ENCODE peak calls at places on chromosome 6, in nine cellular contexts. G, S, V, B, N, P, K, X and L are unnamed samples.

GRCh38 chr6:34202329-34203201 is 34.1 kb upstream of the HMGA1 start:
- DNase-seq in G (peak; percentile 91), S (no peak), V (no peak), B (no peak), N (no peak), P (no peak), K (no peak), X (no peak), L (no peak)

GRCh38 chr6:42118162-42119001 is 24.0 kb downstream of the C6orf132 start:
- DNase-seq in G (peak; percentile 39), S (peak; percentile 88), V (no peak), B (peak; percentile 82), N (no peak), P (no peak), K (no peak), X (no peak), L (peak; percentile 86)

GRCh38 chr6:1237636-1238035 is 74.3 kb upstream of the FOXQ1 start:
- DNase-seq in G (no peak), S (no peak), V (no peak), B (no peak), N (no peak), P (no peak), K (no peak), X (no peak), L (no peak)

GRCh38 chr6:104949206-104949605 is 7.7 kb upstream of the LIN28B start:
- DNase-seq in G (no peak), S (no peak), V (no peak), B (no peak), N (no peak), P (no peak), K (no peak), X (no peak), L (no peak)

GRCh38 chr6:155270566-155271091 is 6.8 kb downstream of the CLDN20 start:
- DNase-seq in G (no peak), S (no peak), V (no peak), B (no peak), N (no peak), P (no peak), K (no peak), X (no peak), L (no peak)

GRCh38 chr6:109050012-109050411 is 44.6 kb downstream of the SESN1 start:
- DNase-seq in G (no peak), S (no peak), V (no peak), B (no peak), N (no peak), P (no peak), K (no peak), X (no peak), L (no peak)

GRCh38 chr6:4849628-4850027 is 73.4 kb downstream of the CDYL start:
- DNase-seq in G (no peak), S (no peak), V (no peak), B (no peak), N (no peak), P (no peak), K (no peak), X (no peak), L (no peak)

GRCh38 chr6:3438190-3439167 is 18.4 kb downstream of the SLC22A23 start:
- DNase-seq in G (no peak), S (no peak), V (peak; percentile 94), B (peak; percentile 77), N (no peak), P (no peak), K (peak; percentile 91), X (no peak), L (peak; percentile 92)

GRCh38 chr6:73566954-73567591 is 46.2 kb upstream of the EEF1A1 start:
- DNase-seq in G (no peak), S (peak; percentile 18), V (peak; percentile 35), B (peak; percentile 95), N (no peak), P (peak; percentile 32), K (peak; percentile 59), X (peak; percentile 67), L (peak; percentile 54)

GRCh38 chr6:161273356-161273751 is 507 bp downstream of the AGPAT4 start:
- DNase-seq in G (no peak), S (no peak), V (peak; percentile 48), B (peak; percentile 72), N (peak; percentile 79), P (peak; percentile 61), K (peak; percentile 62), X (no peak), L (no peak)

GRCh38 chr6:116003668-116004067 is 57.0 kb downstream of the FRK start:
- DNase-seq in G (no peak), S (no peak), V (no peak), B (no peak), N (no peak), P (no peak), K (no peak), X (no peak), L (no peak)

GRCh38 chr6:120122401-120122800 is 772.8 kb upstream of the MAN1A1 start:
- DNase-seq in G (no peak), S (no peak), V (no peak), B (no peak), N (no peak), P (no peak), K (no peak), X (no peak), L (no peak)

GRCh38 chr6:83536647-83537589 is 24.6 kb downstream of the PRSS35 start:
- DNase-seq in G (no peak), S (no peak), V (no peak), B (no peak), N (no peak), P (no peak), K (no peak), X (no peak), L (no peak)

GRCh38 chr6:163667372-163668060 is 253.0 kb downstream of the QKI start:
- DNase-seq in G (peak; percentile 35), S (peak; percentile 6), V (peak; percentile 15), B (peak; percentile 7), N (no peak), P (no peak), K (peak; percentile 14), X (peak; percentile 83), L (no peak)

GRCh38 chr6:41781302-41781711 is 725 bp downstream of the PRICKLE4 start:
- DNase-seq in G (peak; percentile 41), S (peak; percentile 83), V (no peak), B (no peak), N (no peak), P (no peak), K (no peak), X (no peak), L (peak; percentile 78)

GRCh38 chr6:119446623-119447008 is 97.1 kb upstream of the MAN1A1 start:
- DNase-seq in G (no peak), S (peak; percentile 83), V (peak; percentile 75), B (peak; percentile 51), N (no peak), P (no peak), K (peak; percentile 63), X (peak; percentile 76), L (peak; percentile 65)

GRCh38 chr6:164098857-164099534 is 684.5 kb downstream of the QKI start:
- DNase-seq in G (no peak), S (no peak), V (no peak), B (no peak), N (no peak), P (no peak), K (no peak), X (no peak), L (no peak)

GRCh38 chr6:25851961-25852360 is 20.1 kb upstream of the SLC17A1 start:
- DNase-seq in G (no peak), S (no peak), V (no peak), B (no peak), N (no peak), P (no peak), K (no peak), X (no peak), L (no peak)

GRCh38 chr6:41591859-41592502 is 45.8 kb downstream of the FOXP4 start:
- DNase-seq in G (peak; percentile 96), S (peak; percentile 71), V (peak; percentile 45), B (peak; percentile 55), N (peak; percentile 62), P (peak; percentile 73), K (peak; percentile 55), X (peak; percentile 90), L (peak; percentile 99)

GRCh38 chr6:4153514-4153985 is 18.2 kb upstream of the ECI2 start:
- DNase-seq in G (no peak), S (no peak), V (no peak), B (no peak), N (no peak), P (no peak), K (no peak), X (no peak), L (no peak)

GRCh38 chr6:36387440-36388303 is at the start of gene ETV7:
- DNase-seq in G (peak; percentile 86), S (peak; percentile 20), V (peak; percentile 6), B (peak; percentile 70), N (peak; percentile 37), P (no peak), K (no peak), X (no peak), L (peak; percentile 91)
- H3K27me3 ChIP-seq in G (peaks cover 35% of the 10 kb centered on the region), S (no peaks in the 10 kb centered on the region), V (peaks cover 45% of the 10 kb centered on the region), B (peaks cover 9% of the 10 kb centered on the region), N (no peaks in the 10 kb centered on the region), P (peaks cover 18% of the 10 kb centered on the region), K (peaks cover 2% of the 10 kb centered on the region), X (no peaks in the 10 kb centered on the region), L (peaks cover 2% of the 10 kb centered on the region)

GRCh38 chr6:137843206-137843605 is 23.9 kb upstream of the TNFAIP3 start:
- DNase-seq in G (no peak), S (no peak), V (no peak), B (no peak), N (no peak), P (no peak), K (no peak), X (no peak), L (no peak)
- H3K27me3 ChIP-seq in G (no peaks in the 10 kb centered on the region), S (no peaks in the 10 kb centered on the region), V (no peaks in the 10 kb centered on the region), B (no peaks in the 10 kb centered on the region), N (no peaks in the 10 kb centered on the region), P (no peaks in the 10 kb centered on the region), K (no peaks in the 10 kb centered on the region), X (no peaks in the 10 kb centered on the region), L (no peaks in the 10 kb centered on the region)

GRCh38 chr6:32488085-32488484 is 42.0 kb downstream of the HLA-DRB5 start:
- DNase-seq in G (no peak), S (no peak), V (no peak), B (no peak), N (no peak), P (no peak), K (no peak), X (no peak), L (no peak)

GRCh38 chr6:32491703-32492102 is 38.4 kb downstream of the HLA-DRB5 start:
- DNase-seq in G (no peak), S (no peak), V (no peak), B (no peak), N (no peak), P (no peak), K (no peak), X (no peak), L (no peak)

DNA sequence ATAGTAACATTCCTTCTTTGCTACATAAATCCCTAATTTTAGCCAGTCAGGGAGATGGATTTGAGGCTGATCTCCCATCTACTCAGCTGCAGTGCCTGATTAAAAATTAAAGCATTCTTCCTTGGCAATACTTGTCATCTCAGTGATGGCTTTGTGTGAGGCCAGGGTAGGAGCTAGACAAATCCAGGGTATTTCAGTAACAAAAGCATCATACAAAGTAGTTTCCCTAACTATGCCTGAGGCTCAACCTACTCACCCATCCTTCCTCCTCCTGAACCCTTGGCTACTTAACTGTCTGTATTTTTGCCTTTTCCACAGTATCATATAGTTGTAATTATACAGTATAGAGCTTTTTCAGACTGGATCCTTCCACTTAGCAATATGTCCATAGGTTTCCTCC is 37.7 kb downstream of the HLA-DRB5 start:
- DNase-seq in G (no peak), S (no peak), V (no peak), B (no peak), N (no peak), P (no peak), K (no peak), X (no peak), L (no peak)
- H3K27me3 ChIP-seq in G (no peaks in the 10 kb centered on the region), S (no peaks in the 10 kb centered on the region), V (no peaks in the 10 kb centered on the region), B (no peaks in the 10 kb centered on the region), N (no peaks in the 10 kb centered on the region), P (no peaks in the 10 kb centered on the region), K (no peaks in the 10 kb centered on the region), X (no peaks in the 10 kb centered on the region), L (no peaks in the 10 kb centered on the region)

GRCh38 chr6:36337814-36338213 is 1.1 kb upstream of the BNIP5 start:
- DNase-seq in G (no peak), S (no peak), V (no peak), B (no peak), N (no peak), P (no peak), K (no peak), X (no peak), L (no peak)
- H3K27me3 ChIP-seq in G (peaks cover 14% of the 10 kb centered on the region), S (no peaks in the 10 kb centered on the region), V (peaks cover 72% of the 10 kb centered on the region), B (peaks cover 41% of the 10 kb centered on the region), N (no peaks in the 10 kb centered on the region), P (peaks cover 65% of the 10 kb centered on the region), K (peaks cover 38% of the 10 kb centered on the region), X (no peaks in the 10 kb centered on the region), L (peaks cover 70% of the 10 kb centered on the region)